ENCODE peak calls at places on chromosomes 13 and 19, in eight cellular contexts. U, S, O, Q, D, E, J and W are unnamed samples.

GRCh38 chr13:113882266-113882627 is 18.4 kb upstream of the GAS6 start:
- DNase-seq in S (no peak), D (no peak), E (no peak), Q (no peak), U (no peak), J (no peak), O (no peak), W (no peak)

GRCh38 chr19:50646074-50646807 is 3.0 kb upstream of the C19orf81 start:
- DNase-seq in Q (no peak), D (no peak), E (no peak), S (peak; percentile 35), U (no peak), J (no peak), O (no peak), W (peak; percentile 64)

GRCh38 chr13:40215311-40215710 is 451.1 kb downstream of the FOXO1 start:
- DNase-seq in J (no peak), S (no peak), O (no peak), Q (no peak), D (no peak), E (no peak), U (no peak), W (no peak)

GRCh38 chr13:109297628-109298027 is 488.8 kb downstream of the IRS2 start:
- DNase-seq in Q (no peak), O (no peak), D (no peak), S (peak; percentile 75), E (no peak), U (no peak), J (no peak), W (no peak)

GRCh38 chr13:32587774-32588165 is 1.5 kb downstream of the PDS5B start:
- DNase-seq in S (peak; percentile 30), D (no peak), U (no peak), Q (no peak), J (no peak), O (no peak), E (no peak), W (no peak)

GRCh38 chr19:34189199-34189916 is 17.1 kb downstream of the LSM14A start:
- DNase-seq in U (no peak), E (no peak), Q (no peak), O (no peak), J (no peak), D (no peak), S (peak; percentile 20), W (no peak)

GRCh38 chr13:108834193-108834592 is 204.8 kb downstream of the MYO16 start:
- DNase-seq in E (no peak), U (no peak), O (no peak), D (no peak), J (no peak), S (no peak), Q (no peak), W (no peak)

GRCh38 chr19:13396256-13397080 is 109.8 kb downstream of the CACNA1A start:
- DNase-seq in S (peak; percentile 36), D (no peak), J (peak; percentile 8), E (peak; percentile 52), O (peak; percentile 10), Q (no peak), U (peak; percentile 12), W (peak; percentile 47)